ENCODE peak calls at places on chromosomes 11 and 22, in eight cellular contexts. U is NCI-H1105 treated with DMSO at 0.1 percent for 48 hours, N is HTR-8/SVneo, W is transverse colon, R is astrocyte of the spinal cord, C is renal cortical epithelial cell, J is M059J, G is heart left ventricle. Y is an unnamed sample.

GRCh38 chr11:92123540-92123939 is 101.1 kb upstream of the FAT3 start:
- DNase-seq in W (no peak), J (peak), G (no peak), U (no peak), R (peak), N (no peak), C (peak), Y (no peak)

GRCh38 chr11:122727101-122727929 is 71.8 kb downstream of the UBASH3B start:
- DNase-seq in W (peak), N (no peak), C (no peak), R (no peak), J (no peak), G (no peak), U (no peak), Y (no peak)

GRCh38 chr11:17779861-17780594 is 45.4 kb downstream of the KCNC1 start:
- DNase-seq in C (no peak), J (no peak), N (no peak), G (no peak), U (no peak), R (no peak), W (no peak), Y (no peak)

GRCh38 chr11:114102993-114103896 is 43.7 kb downstream of the ZBTB16 start:
- DNase-seq in C (no peak), J (no peak), N (no peak), U (no peak), G (no peak), R (no peak), W (no peak), Y (no peak)

GRCh38 chr11:83047515-83048225 is 24.0 kb downstream of the RAB30 start:
- DNase-seq in C (no peak), J (peak), G (no peak), U (peak), N (no peak), R (peak), W (no peak), Y (no peak)

GRCh38 chr11:63532150-63532549 is 4.5 kb upstream of the PLAAT4 start:
- DNase-seq in U (no peak), G (no peak), J (no peak), R (no peak), W (no peak), N (no peak), C (peak), Y (no peak)

GRCh38 chr11:86416494-86416893 is 41.8 kb downstream of the CCDC81 start:
- DNase-seq in U (no peak), J (peak), N (no peak), W (no peak), R (no peak), C (no peak), G (no peak), Y (no peak)

GRCh38 chr11:128772814-128773213 is 78.9 kb downstream of the FLI1 start:
- DNase-seq in G (peak), U (peak), N (no peak), C (peak), R (no peak), W (peak), J (no peak), Y (no peak)

GRCh38 chr11:87431386-87431785 is 393.7 kb downstream of the TMEM135 start:
- DNase-seq in U (no peak), G (no peak), W (no peak), R (no peak), N (no peak), C (no peak), J (peak), Y (no peak)

GRCh38 chr22:40008726-40009125 is 14.0 kb downstream of the FAM83F start:
- DNase-seq in N (no peak), R (peak), G (no peak), C (no peak), W (no peak), J (peak), U (no peak), Y (no peak)

GRCh38 chr11:120089036-120090001 is 48.6 kb downstream of the TRIM29 start:
- DNase-seq in W (no peak), J (no peak), C (no peak), N (no peak), R (no peak), G (peak), U (no peak), Y (no peak)

GRCh38 chr22:46027219-46028068 is 50.5 kb upstream of the WNT7B start:
- DNase-seq in U (no peak), W (peak), R (no peak), C (no peak), G (peak), J (peak), N (no peak), Y (no peak)

GRCh38 chr22:21606775-21607174 is 23.0 kb downstream of the YDJC start:
- DNase-seq in J (peak), G (no peak), N (no peak), C (no peak), W (no peak), U (no peak), R (no peak), Y (no peak)

GRCh38 chr22:44587004-44587793 is 89.2 kb upstream of the RTL6 start:
- DNase-seq in W (no peak), G (peak), U (peak), R (peak), C (peak), J (peak), N (no peak), Y (peak)

GRCh38 chr11:117722074-117722473 is 74.9 kb downstream of the DSCAML1 start:
- DNase-seq in U (no peak), G (no peak), N (no peak), J (no peak), W (no peak), R (no peak), C (no peak), Y (no peak)

GRCh38 chr11:33444835-33445594 is 187.8 kb downstream of the HIPK3 start:
- DNase-seq in J (peak), R (peak), W (no peak), G (no peak), C (no peak), N (no peak), U (no peak), Y (no peak)

GRCh38 chr22:39472570-39473556 is 16.1 kb downstream of the MGAT3 start:
- DNase-seq in R (peak), C (no peak), G (no peak), N (no peak), W (peak), J (no peak), U (no peak), Y (no peak)

GRCh38 chr22:32985899-32986772 is 72.0 kb downstream of the SYN3 start:
- DNase-seq in U (peak), G (peak), C (peak), W (peak), N (peak), R (peak), J (peak), Y (peak)

GRCh38 chr22:25488244-25489020 is 76.0 kb upstream of the GRK3 start:
- DNase-seq in R (peak), J (peak), G (peak), W (peak), N (peak), C (peak), U (peak), Y (peak)

GRCh38 chr11:3218483-3219280 is at the start of gene MRGPRG:
- DNase-seq in R (no peak), J (no peak), C (no peak), W (peak), G (no peak), N (no peak), U (no peak), Y (no peak)

GRCh38 chr11:78318321-78318720 is 99.3 kb downstream of the GAB2 start:
- DNase-seq in N (no peak), G (no peak), R (no peak), W (no peak), J (no peak), U (no peak), C (no peak), Y (no peak)

GRCh38 chr11:134045799-134046635 is 22.9 kb upstream of the JAM3 start:
- DNase-seq in R (no peak), J (no peak), C (no peak), U (peak), W (no peak), N (no peak), G (peak), Y (no peak)

GRCh38 chr11:79139900-79140299 is 300.9 kb downstream of the TENM4 start:
- DNase-seq in R (no peak), J (no peak), G (no peak), W (no peak), N (no peak), U (no peak), C (no peak), Y (no peak)

GRCh38 chr22:40567106-40567505 is 69.4 kb downstream of the MRTFA start:
- DNase-seq in R (peak), N (no peak), C (peak), G (no peak), U (no peak), W (no peak), J (peak), Y (no peak)

GRCh38 chr11:73291781-73292180 is 16.3 kb upstream of the ARHGEF17 start:
- DNase-seq in U (no peak), R (no peak), G (peak), C (no peak), W (no peak), J (no peak), N (no peak), Y (no peak)